ENCODE peak calls at places on chromosomes 6 and 20, in ten cellular contexts. H is activated B cell treated with CpG ODN at 0.5 μM for 24 hours, M is GM23338, D is progenitor cell of endocrine pancreas, V is GM13977, Y is psoas muscle, B is AG04450, J is choroid plexus epithelial cell, Z is endothelial cell, W is D721Med. F is an unnamed sample.
A peak's percentile ranks its signal among the peaks of the same experiment; 100 is the strongest.

GRCh38 chr6:2158596-2159271 is 86.7 kb downstream of the GMDS start:
- DNase-seq in B (no peak), Y (no peak), W (no peak), H (no peak), J (peak; percentile 13), V (no peak), M (peak; percentile 96), Z (peak; percentile 63), D (no peak), F (no peak)

GRCh38 chr20:17225891-17226409 is 890 bp upstream of the PCSK2 start:
- DNase-seq in Y (no peak), H (no peak), J (no peak), Z (peak; percentile 25), B (no peak), W (no peak), D (peak; percentile 17), V (no peak), M (peak; percentile 67), F (peak; percentile 69)

GRCh38 chr20:35305682-35306556 is 13.7 kb upstream of the FAM83C start:
- DNase-seq in Y (peak; percentile 86), B (peak; percentile 99), D (no peak), Z (no peak), M (no peak), V (no peak), W (no peak), H (no peak), J (peak; percentile 99), F (no peak)

GRCh38 chr6:144138542-144138941 is 11.8 kb upstream of the STX11 start:
- DNase-seq in Z (no peak), M (no peak), Y (no peak), H (no peak), W (no peak), V (no peak), J (no peak), B (no peak), D (no peak), F (no peak)

GRCh38 chr6:131460603-131460995 is 112.4 kb upstream of the ARG1 start:
- DNase-seq in D (no peak), M (no peak), Z (no peak), Y (no peak), H (no peak), W (no peak), B (no peak), V (no peak), J (peak; percentile 2), F (no peak)

GRCh38 chr6:52512199-52512598 is 64.7 kb downstream of the TRAM2 start:
- DNase-seq in M (no peak), W (no peak), D (no peak), Z (no peak), J (peak; percentile 95), Y (peak; percentile 50), V (no peak), B (peak; percentile 56), H (no peak), F (no peak)

GRCh38 chr6:35093783-35094182 is 47.4 kb downstream of the TCP11 start:
- DNase-seq in H (no peak), D (no peak), Y (no peak), W (no peak), J (no peak), M (no peak), Z (peak; percentile 1), V (no peak), B (no peak), F (no peak)

GRCh38 chr6:39681566-39682250 is 43.5 kb downstream of the KIF6 start:
- DNase-seq in W (no peak), H (no peak), Z (no peak), J (peak; percentile 79), Y (no peak), V (no peak), D (no peak), B (no peak), M (no peak), F (no peak)

GRCh38 chr6:70375166-70375565 is 38.1 kb upstream of the FAM135A start:
- DNase-seq in Z (no peak), B (no peak), W (no peak), M (no peak), Y (no peak), H (no peak), J (peak; percentile 67), V (no peak), D (no peak), F (no peak)

GRCh38 chr20:6008254-6008653 is 45.6 kb downstream of the LRRN4 start:
- DNase-seq in J (peak; percentile 97), D (no peak), W (no peak), B (peak; percentile 76), M (no peak), Y (peak; percentile 60), H (no peak), Z (no peak), V (no peak), F (no peak)

GRCh38 chr6:39051399-39052122 is 3.0 kb downstream of the GLP1R start:
- DNase-seq in D (no peak), V (no peak), J (no peak), W (no peak), Z (peak; percentile 41), B (no peak), H (no peak), Y (no peak), M (no peak), F (no peak)

GRCh38 chr6:127880452-127880851 is 20.4 kb downstream of the THEMIS start:
- DNase-seq in W (no peak), V (no peak), H (no peak), D (no peak), Y (no peak), Z (no peak), B (no peak), J (no peak), M (no peak), F (no peak)

GRCh38 chr6:48765352-48765961 is 654.5 kb upstream of the PTCHD4 start:
- DNase-seq in B (peak; percentile 44), D (no peak), W (peak; percentile 17), V (peak; percentile 19), J (peak; percentile 87), Z (peak; percentile 31), M (peak; percentile 88), H (no peak), Y (no peak), F (no peak)

GRCh38 chr6:11251553-11252358 is 19.3 kb upstream of the NEDD9 start:
- DNase-seq in Z (no peak), Y (peak; percentile 33), H (no peak), W (no peak), J (peak; percentile 85), B (no peak), M (no peak), D (no peak), V (no peak), F (no peak)
- TF ChIP-seq CTCF in Z (no peak), Y (no peak), H (no peak), W (no peak), J (no peak), B (no peak), M (no peak), D (no peak), V (no peak), F (no peak)

GRCh38 chr20:45545754-45546453 is 1.3 kb downstream of the EPPIN start:
- DNase-seq in B (peak; percentile 1), V (no peak), D (no peak), Z (no peak), Y (no peak), W (no peak), J (peak; percentile 55), H (no peak), M (peak; percentile 82), F (no peak)
- TF ChIP-seq CTCF in B (peak; percentile 52), V (peak; percentile 22), D (peak; percentile 57), Z (peak; percentile 34), Y (peak; percentile 23), W (peak; percentile 38), J (peak; percentile 50), H (no peak), M (peak; percentile 72), F (peak; percentile 68)

DNA sequence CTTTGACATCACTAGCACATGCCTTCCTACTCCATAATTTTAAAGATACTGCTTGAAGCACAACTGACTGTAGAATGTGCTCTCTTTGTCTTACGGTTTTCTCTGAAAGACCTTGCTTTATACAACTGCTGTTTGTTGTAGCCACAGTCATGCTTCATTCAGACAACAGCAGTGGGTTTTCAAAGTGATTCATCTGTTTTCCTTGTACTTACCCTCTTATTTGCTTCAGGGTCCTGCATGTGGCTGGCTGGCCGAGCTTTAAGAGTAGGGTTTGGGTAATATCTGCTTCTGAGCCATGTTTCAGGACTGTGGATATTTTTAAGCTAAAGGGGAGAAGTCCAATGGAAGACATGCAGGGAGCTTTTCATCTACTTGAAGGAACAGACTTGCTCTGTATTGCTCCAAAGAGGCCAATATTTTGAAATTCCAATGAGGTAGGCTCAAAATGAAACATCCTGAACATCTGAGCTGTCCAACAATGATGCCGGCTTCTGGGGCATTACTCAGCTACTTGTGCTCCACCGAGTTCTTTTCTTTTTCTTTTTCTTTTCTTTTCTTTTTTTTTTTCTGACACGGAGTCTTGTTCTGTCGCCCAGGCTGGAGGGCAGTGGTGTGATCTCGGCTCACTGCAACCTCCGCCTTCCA is 160.2 kb upstream of the SGK1 start:
- DNase-seq in J (peak; percentile 59), Y (no peak), M (no peak), Z (no peak), V (no peak), H (no peak), D (no peak), W (no peak), B (no peak), F (no peak)
- TF ChIP-seq CTCF in J (no peak), Y (no peak), M (no peak), Z (no peak), V (no peak), H (no peak), D (no peak), W (no peak), B (no peak), F (no peak)

GRCh38 chr20:24494460-24494920 is 25.1 kb downstream of the SYNDIG1 start:
- DNase-seq in V (no peak), M (no peak), J (no peak), B (no peak), H (no peak), Y (no peak), W (no peak), Z (no peak), D (no peak), F (no peak)

GRCh38 chr20:24493181-24493580 is 23.8 kb downstream of the SYNDIG1 start:
- DNase-seq in B (no peak), H (no peak), J (no peak), V (no peak), Z (no peak), M (no peak), D (no peak), W (no peak), Y (no peak), F (no peak)

GRCh38 chr20:24492698-24493097 is 23.3 kb downstream of the SYNDIG1 start:
- DNase-seq in D (no peak), Y (no peak), M (no peak), Z (no peak), W (no peak), J (no peak), H (no peak), B (no peak), V (no peak), F (no peak)

GRCh38 chr20:24493661-24494459 is 24.4 kb downstream of the SYNDIG1 start:
- DNase-seq in J (no peak), M (no peak), V (no peak), D (no peak), Z (no peak), W (no peak), Y (no peak), B (no peak), H (no peak), F (no peak)

DNA sequence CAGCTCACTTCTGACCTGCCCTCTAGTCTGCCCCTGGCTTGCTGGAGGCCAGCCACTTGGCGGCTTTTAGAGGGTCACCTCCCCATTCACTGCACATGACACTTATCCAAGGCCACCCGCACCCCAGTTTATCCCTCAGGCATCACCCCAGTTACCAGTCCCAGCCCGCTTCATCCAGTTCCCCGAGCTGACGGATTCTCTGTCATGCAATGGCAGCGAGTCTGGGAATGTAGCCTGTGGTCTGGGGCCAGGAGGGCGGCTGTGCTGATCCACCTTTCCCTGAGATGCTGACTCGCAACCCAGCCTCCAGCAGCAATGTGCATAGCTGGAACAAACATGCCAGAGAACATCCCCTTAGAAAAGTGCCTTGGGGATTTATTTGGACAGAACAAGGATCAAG is 25.8 kb downstream of the SYNDIG1 start:
- DNase-seq in W (no peak), D (no peak), Y (no peak), V (no peak), M (no peak), H (no peak), Z (no peak), J (no peak), B (no peak), F (no peak)
- TF ChIP-seq CTCF in W (no peak), D (no peak), Y (no peak), V (no peak), M (no peak), H (no peak), Z (no peak), J (no peak), B (no peak), F (no peak)